ENCODE peak calls at places on chromosomes 1 and 21, in eight cellular contexts. One of them, this sample, is unnamed.

GRCh38 chr1:221105578-221105977 is 226.3 kb downstream of the HLX start:
- DNase-seq in posterior cingulate gyrus: no peak
- DNase-seq in NCI-H345: no peak
- DNase-seq in DMS79 treated with DMSO at 0.1 percent for 48 hours: no peak
- DNase-seq in GM12865: no peak
- DNase-seq in epithelial cell of esophagus: no peak
- DNase-seq in GM04503: no peak
- DNase-seq in hepatic stellate cell: no peak
- DNase-seq in this sample: no peak

GRCh38 chr1:83694449-83694848 is 304.5 kb downstream of the TTLL7 start:
- DNase-seq in posterior cingulate gyrus: no peak
- DNase-seq in NCI-H345: no peak
- DNase-seq in DMS79 treated with DMSO at 0.1 percent for 48 hours: no peak
- DNase-seq in GM12865: no peak
- DNase-seq in epithelial cell of esophagus: no peak
- DNase-seq in GM04503: no peak
- DNase-seq in hepatic stellate cell: no peak
- DNase-seq in this sample: no peak

GRCh38 chr1:168236836-168237611 is 11.2 kb downstream of the SFT2D2 start:
- DNase-seq in posterior cingulate gyrus: no peak
- DNase-seq in NCI-H345: no peak
- DNase-seq in DMS79 treated with DMSO at 0.1 percent for 48 hours: no peak
- DNase-seq in GM12865: no peak
- DNase-seq in epithelial cell of esophagus: no peak
- DNase-seq in GM04503: no peak
- DNase-seq in hepatic stellate cell: no peak
- DNase-seq in this sample: no peak

GRCh38 chr1:207798847-207799246 is 47.0 kb downstream of the CD46 start:
- DNase-seq in posterior cingulate gyrus: no peak
- DNase-seq in NCI-H345: no peak
- DNase-seq in DMS79 treated with DMSO at 0.1 percent for 48 hours: no peak
- DNase-seq in GM12865: peak
- DNase-seq in epithelial cell of esophagus: no peak
- DNase-seq in GM04503: no peak
- DNase-seq in hepatic stellate cell: no peak
- DNase-seq in this sample: no peak

GRCh38 chr21:29499734-29500343 is 201.1 kb downstream of the BACH1 start:
- DNase-seq in posterior cingulate gyrus: no peak
- DNase-seq in NCI-H345: no peak
- DNase-seq in DMS79 treated with DMSO at 0.1 percent for 48 hours: no peak
- DNase-seq in GM12865: peak
- DNase-seq in epithelial cell of esophagus: peak
- DNase-seq in GM04503: no peak
- DNase-seq in hepatic stellate cell: peak
- DNase-seq in this sample: no peak

GRCh38 chr1:80217377-80217986 is 1211.0 kb upstream of the ADGRL4 start:
- DNase-seq in posterior cingulate gyrus: no peak
- DNase-seq in NCI-H345: no peak
- DNase-seq in DMS79 treated with DMSO at 0.1 percent for 48 hours: no peak
- DNase-seq in GM12865: peak
- DNase-seq in epithelial cell of esophagus: peak
- DNase-seq in GM04503: no peak
- DNase-seq in hepatic stellate cell: peak
- DNase-seq in this sample: no peak

GRCh38 chr1:214473392-214473791 is 78.0 kb downstream of the PTPN14 start:
- DNase-seq in posterior cingulate gyrus: no peak
- DNase-seq in NCI-H345: no peak
- DNase-seq in DMS79 treated with DMSO at 0.1 percent for 48 hours: no peak
- DNase-seq in GM12865: no peak
- DNase-seq in epithelial cell of esophagus: peak
- DNase-seq in GM04503: peak
- DNase-seq in hepatic stellate cell: peak
- DNase-seq in this sample: no peak

GRCh38 chr1:12528021-12528852 is 89.8 kb downstream of the DHRS3 start:
- DNase-seq in posterior cingulate gyrus: peak
- DNase-seq in NCI-H345: no peak
- DNase-seq in DMS79 treated with DMSO at 0.1 percent for 48 hours: no peak
- DNase-seq in GM12865: no peak
- DNase-seq in epithelial cell of esophagus: peak
- DNase-seq in GM04503: peak
- DNase-seq in hepatic stellate cell: no peak
- DNase-seq in this sample: no peak

GRCh38 chr1:17475729-17476128 is 36.3 kb upstream of the RCC2 start:
- DNase-seq in posterior cingulate gyrus: no peak
- DNase-seq in NCI-H345: no peak
- DNase-seq in DMS79 treated with DMSO at 0.1 percent for 48 hours: no peak
- DNase-seq in GM12865: no peak
- DNase-seq in epithelial cell of esophagus: peak
- DNase-seq in GM04503: no peak
- DNase-seq in hepatic stellate cell: no peak
- DNase-seq in this sample: no peak

GRCh38 chr1:219442575-219442974 is 170.3 kb downstream of the ZC3H11B start:
- DNase-seq in posterior cingulate gyrus: no peak
- DNase-seq in NCI-H345: no peak
- DNase-seq in DMS79 treated with DMSO at 0.1 percent for 48 hours: no peak
- DNase-seq in GM12865: no peak
- DNase-seq in epithelial cell of esophagus: no peak
- DNase-seq in GM04503: no peak
- DNase-seq in hepatic stellate cell: no peak
- DNase-seq in this sample: no peak

GRCh38 chr1:154446292-154446691 is 41.1 kb downstream of the IL6R start:
- DNase-seq in posterior cingulate gyrus: no peak
- DNase-seq in NCI-H345: no peak
- DNase-seq in DMS79 treated with DMSO at 0.1 percent for 48 hours: no peak
- DNase-seq in GM12865: no peak
- DNase-seq in epithelial cell of esophagus: no peak
- DNase-seq in GM04503: peak
- DNase-seq in hepatic stellate cell: peak
- DNase-seq in this sample: no peak

GRCh38 chr1:12472798-12473551 is 145.0 kb downstream of the DHRS3 start:
- DNase-seq in posterior cingulate gyrus: no peak
- DNase-seq in NCI-H345: no peak
- DNase-seq in DMS79 treated with DMSO at 0.1 percent for 48 hours: no peak
- DNase-seq in GM12865: peak
- DNase-seq in epithelial cell of esophagus: no peak
- DNase-seq in GM04503: no peak
- DNase-seq in hepatic stellate cell: no peak
- DNase-seq in this sample: no peak

GRCh38 chr1:234616644-234617043 is 6.7 kb upstream of the IRF2BP2 start:
- DNase-seq in posterior cingulate gyrus: no peak
- DNase-seq in NCI-H345: no peak
- DNase-seq in DMS79 treated with DMSO at 0.1 percent for 48 hours: no peak
- DNase-seq in GM12865: no peak
- DNase-seq in epithelial cell of esophagus: peak
- DNase-seq in GM04503: no peak
- DNase-seq in hepatic stellate cell: no peak
- DNase-seq in this sample: no peak

GRCh38 chr1:28577052-28577678 is 14.9 kb upstream of the RAB42 start:
- DNase-seq in posterior cingulate gyrus: no peak
- DNase-seq in NCI-H345: no peak
- DNase-seq in DMS79 treated with DMSO at 0.1 percent for 48 hours: no peak
- DNase-seq in GM12865: peak
- DNase-seq in epithelial cell of esophagus: no peak
- DNase-seq in GM04503: no peak
- DNase-seq in hepatic stellate cell: no peak
- DNase-seq in this sample: no peak

GRCh38 chr1:225651376-225651871 is 1.5 kb downstream of the ENAH start:
- DNase-seq in posterior cingulate gyrus: no peak
- DNase-seq in NCI-H345: peak
- DNase-seq in DMS79 treated with DMSO at 0.1 percent for 48 hours: peak
- DNase-seq in GM12865: no peak
- DNase-seq in epithelial cell of esophagus: peak
- DNase-seq in GM04503: no peak
- DNase-seq in hepatic stellate cell: no peak
- DNase-seq in this sample: no peak

GRCh38 chr1:160996195-160996594 is 24.8 kb downstream of the F11R start:
- DNase-seq in posterior cingulate gyrus: no peak
- DNase-seq in NCI-H345: no peak
- DNase-seq in DMS79 treated with DMSO at 0.1 percent for 48 hours: no peak
- DNase-seq in GM12865: no peak
- DNase-seq in epithelial cell of esophagus: peak
- DNase-seq in GM04503: no peak
- DNase-seq in hepatic stellate cell: no peak
- DNase-seq in this sample: no peak

GRCh38 chr1:247347395-247348222 is 15.9 kb upstream of the ZNF496 start:
- DNase-seq in posterior cingulate gyrus: peak
- DNase-seq in NCI-H345: no peak
- DNase-seq in DMS79 treated with DMSO at 0.1 percent for 48 hours: no peak
- DNase-seq in GM12865: no peak
- DNase-seq in epithelial cell of esophagus: no peak
- DNase-seq in GM04503: no peak
- DNase-seq in hepatic stellate cell: no peak
- DNase-seq in this sample: no peak

This sample was measured in GM12878.